ENCODE peak calls at places on chromosomes 16 and 17, in four cellular contexts. K, B, X and I are unnamed samples.

GRCh38 chr16:85641776-85642176 is 28.7 kb downstream of the GSE1 start:
- DNase-seq in K (no peak), B (no peak), X (no peak), I (no peak)

GRCh38 chr16:85607331-85607765 is 5.8 kb upstream of the GSE1 start:
- DNase-seq in K (no peak), B (no peak), X (no peak), I (peak)

GRCh38 chr16:2422123-2422867 is 7.0 kb upstream of the CCNF start:
- DNase-seq in K (no peak), B (no peak), X (no peak), I (no peak)

GRCh38 chr16:85055503-85056210 is 28.1 kb downstream of the KIAA0513 start:
- DNase-seq in K (peak), B (peak), X (no peak), I (no peak)

GRCh38 chr17:5282639-5283217 is 644 bp downstream of the RABEP1 start:
- DNase-seq in K (no peak), B (no peak), X (no peak), I (no peak)

GRCh38 chr16:88208112-88208511 is 174.6 kb upstream of the ZNF469 start:
- DNase-seq in K (no peak), B (no peak), X (no peak), I (no peak)

GRCh38 chr17:28712037-28712704 is 483 bp upstream of the PROCA1 start:
- DNase-seq in K (no peak), B (no peak), X (no peak), I (no peak)

GRCh38 chr17:42163113-42163512 is 8.3 kb upstream of the RAB5C start:
- DNase-seq in K (no peak), B (peak), X (no peak), I (no peak)

GRCh38 chr16:71474864-71475263 is 12.8 kb upstream of the ZNF23 start:
- DNase-seq in K (no peak), B (no peak), X (no peak), I (no peak)

GRCh38 chr17:34758747-34759146 is 179.4 kb downstream of the TMEM132E start:
- DNase-seq in K (no peak), B (no peak), X (no peak), I (no peak)

GRCh38 chr17:32174889-32175288 is 32.6 kb downstream of the RHOT1 start:
- DNase-seq in K (no peak), B (no peak), X (no peak), I (no peak)

GRCh38 chr17:61157246-61157887 is 242.3 kb upstream of the TBX2 start:
- DNase-seq in K (no peak), B (no peak), X (no peak), I (no peak)

GRCh38 chr16:89924298-89924924 is 1.3 kb downstream of the TUBB3 start:
- DNase-seq in K (no peak), B (peak), X (peak), I (peak)

GRCh38 chr17:57305918-57306317 is 49.6 kb downstream of the MSI2 start:
- DNase-seq in K (no peak), B (no peak), X (no peak), I (no peak)

GRCh38 chr16:3587547-3588110 is 10.4 kb upstream of the NLRC3 start:
- DNase-seq in K (no peak), B (no peak), X (no peak), I (no peak)

GRCh38 chr16:50050802-50051201 is 15.0 kb upstream of the HEATR3 start:
- DNase-seq in K (no peak), B (no peak), X (no peak), I (no peak)

GRCh38 chr17:20159406-20160075 is 150.4 kb downstream of the SPECC1 start:
- DNase-seq in K (no peak), B (no peak), X (no peak), I (no peak)

GRCh38 chr17:68301438-68301959 is 10.2 kb downstream of the ARSG start:
- DNase-seq in K (no peak), B (no peak), X (no peak), I (no peak)

GRCh38 chr16:2787961-2788360 is 601 bp upstream of the PRSS33 start:
- DNase-seq in K (no peak), B (no peak), X (no peak), I (no peak)

GRCh38 chr17:35865412-35866355 is 3.0 kb downstream of the HEATR9 start:
- DNase-seq in K (no peak), B (peak), X (no peak), I (no peak)

GRCh38 chr17:62981933-62982332 is 15.9 kb downstream of the TANC2 start:
- DNase-seq in K (no peak), B (no peak), X (no peak), I (no peak)

GRCh38 chr17:7014995-7015586 is 2.7 kb downstream of the RNASEK start:
- DNase-seq in K (peak), B (no peak), X (no peak), I (no peak)

DNA sequence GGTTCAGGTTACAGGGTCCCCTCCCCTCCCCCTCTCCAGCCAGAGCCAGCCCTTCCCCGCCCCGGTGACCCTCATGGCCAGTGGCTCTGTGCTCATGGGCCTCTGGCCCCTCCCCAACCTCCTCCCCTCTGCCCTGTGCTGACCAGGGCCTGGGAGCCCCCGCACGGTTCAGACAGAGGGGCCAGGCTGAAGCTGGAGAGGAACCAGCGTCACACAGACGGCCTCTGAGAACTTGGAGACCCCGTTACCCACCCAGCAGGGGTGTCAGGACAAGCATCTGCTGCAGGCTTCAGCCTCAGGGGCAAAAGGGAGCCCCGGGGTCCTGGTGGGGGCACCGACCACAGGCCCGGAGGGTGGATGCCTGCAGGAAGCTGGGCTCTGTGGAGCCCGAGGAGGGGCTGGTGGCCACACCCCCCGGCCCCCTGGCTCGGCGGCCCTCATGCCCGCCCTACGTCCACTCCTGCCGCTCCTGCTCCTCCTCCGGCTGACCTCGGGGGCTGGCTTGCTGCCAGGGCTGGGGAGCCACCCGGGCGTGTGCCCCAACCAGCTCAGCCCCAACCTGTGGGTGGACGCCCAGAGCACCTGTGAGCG is at the start of gene WFIKKN1:
- DNase-seq in K (no peak), B (peak), X (no peak), I (no peak)
- TF ChIP-seq SUZ12 in K (no peak), B (no peak), X (no peak), I (no peak)

DNA sequence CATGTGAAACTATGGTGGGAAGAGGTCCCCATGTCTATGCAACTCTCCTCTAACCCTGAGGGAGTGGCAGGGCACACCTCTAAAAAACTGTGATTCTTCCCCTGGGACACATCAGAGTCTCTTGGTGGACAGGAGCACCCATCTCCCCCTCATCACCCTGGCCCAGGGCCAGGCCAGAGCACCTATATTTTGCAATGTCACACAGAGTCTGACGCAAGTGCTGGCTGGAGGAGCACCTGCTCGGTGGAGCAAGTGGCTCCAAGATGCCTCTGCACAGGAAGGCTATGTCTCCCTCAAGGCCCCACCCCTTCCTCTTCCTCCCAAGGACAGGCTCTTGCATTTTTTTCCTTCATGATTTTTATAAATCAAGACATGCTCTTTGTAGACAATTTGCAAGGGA is 13.3 kb downstream of the SNN start:
- DNase-seq in K (no peak), B (no peak), X (no peak), I (no peak)
- H3K9ac ChIP-seq in K (no peak), B (no peak), X (no peak), I (no peak)

GRCh38 chr17:10013360-10014112 is 108.5 kb upstream of the RCVRN start:
- DNase-seq in K (peak), B (no peak), X (no peak), I (no peak)
- TF ChIP-seq SUZ12 in K (no peak), B (no peak), X (no peak), I (no peak)

GRCh38 chr17:17851603-17852002 is 14.8 kb upstream of the SREBF1 start:
- DNase-seq in K (no peak), B (no peak), X (no peak), I (no peak)
- H3K9ac ChIP-seq in K (no peak), B (no peak), X (no peak), I (peak)

GRCh38 chr17:78789663-78790181 is 7.6 kb upstream of the CYTH1 start:
- DNase-seq in K (no peak), B (no peak), X (no peak), I (no peak)
- TF ChIP-seq SUZ12 in K (no peak), B (no peak), X (no peak), I (no peak)

GRCh38 chr17:978110-979093 is 1.2 kb downstream of the NXN start:
- DNase-seq in K (no peak), B (no peak), X (no peak), I (no peak)

GRCh38 chr17:979211-979538 is 401 bp downstream of the NXN start:
- DNase-seq in K (no peak), B (no peak), X (no peak), I (no peak)

GRCh38 chr17:981292-981658 is 1.7 kb upstream of the NXN start:
- DNase-seq in K (no peak), B (no peak), X (no peak), I (no peak)

GRCh38 chr17:979539-980405 is at the start of gene NXN:
- DNase-seq in K (no peak), B (peak), X (no peak), I (peak)

GRCh38 chr17:980406-981291 is 1.1 kb upstream of the NXN start:
- DNase-seq in K (peak), B (peak), X (no peak), I (peak)
- H3K9ac ChIP-seq in K (no peak), B (peak), X (no peak), I (peak)

GRCh38 chr16:22814330-22815105 is 556 bp downstream of the HS3ST2 start:
- DNase-seq in K (no peak), B (no peak), X (peak), I (no peak)

GRCh38 chr16:22815863-22816262 is 1.9 kb downstream of the HS3ST2 start:
- DNase-seq in K (no peak), B (no peak), X (no peak), I (no peak)

GRCh38 chr16:22813946-22814325 is at the start of gene HS3ST2:
- DNase-seq in K (no peak), B (no peak), X (peak), I (peak)

GRCh38 chr16:22813223-22813945 is 578 bp upstream of the HS3ST2 start:
- DNase-seq in K (no peak), B (peak), X (peak), I (peak)

GRCh38 chr16:22816475-22816874 is 2.5 kb downstream of the HS3ST2 start:
- DNase-seq in K (no peak), B (no peak), X (no peak), I (no peak)
- TF ChIP-seq SUZ12 in K (no peak), B (no peak), X (no peak), I (no peak)

GRCh38 chr17:81390029-81390428 is 5.2 kb upstream of the BAHCC1 start:
- DNase-seq in K (no peak), B (no peak), X (no peak), I (no peak)
- H3K9ac ChIP-seq in K (no peak), B (no peak), X (no peak), I (peak)

GRCh38 chr16:886802-887731 is 83.7 kb downstream of the LMF1 start:
- DNase-seq in K (no peak), B (no peak), X (no peak), I (no peak)
- TF ChIP-seq SUZ12 in K (no peak), B (no peak), X (no peak), I (no peak)